ENCODE peak calls at places on chromosomes 4 and X, in five cellular contexts. P is nephron progenitor cell; H is tibial artery; U is GM19239; M is activated CD4-positive, alpha-beta T cell treated with anti-CD3 and anti-CD28 coated beads, Interleukin-2, amount 50 U/mL, for 24 hours. C is an unnamed sample.

GRCh38 chrX:151985955-151986354 is 11.5 kb upstream of the GABRE start:
- DNase-seq in H (peak; percentile 64), M (no peak), U (no peak), P (no peak), C (no peak)

GRCh38 chrX:42050345-42050744 is 127.0 kb upstream of the CASK start:
- DNase-seq in P (no peak), U (no peak), M (no peak), H (no peak), C (no peak)

GRCh38 chr4:38160487-38161207 is 200.4 kb downstream of the PTTG2 start:
- DNase-seq in U (peak; percentile 51), P (no peak), H (no peak), M (peak; percentile 68), C (no peak)

GRCh38 chr4:73653695-73654106 is 33.5 kb upstream of the RASSF6 start:
- DNase-seq in P (no peak), M (no peak), H (no peak), U (peak; percentile 27), C (no peak)

GRCh38 chrX:21940356-21940829 is at the start of gene SMS:
- DNase-seq in M (peak; percentile 25), H (peak; percentile 90), U (peak; percentile 28), P (peak; percentile 78), C (peak; percentile 88)

GRCh38 chrX:86887341-86887740 is 630.3 kb upstream of the KLHL4 start:
- DNase-seq in H (no peak), M (no peak), U (no peak), P (no peak), C (no peak)

GRCh38 chrX:8971116-8971515 is 62.8 kb downstream of the FAM9B start:
- DNase-seq in M (no peak), P (no peak), H (no peak), U (no peak), C (no peak)

GRCh38 chr4:141124224-141124623 is 9.0 kb downstream of the RNF150 start:
- DNase-seq in H (no peak), M (no peak), U (no peak), P (no peak), C (no peak)

GRCh38 chrX:111170017-111170416 is 74.0 kb downstream of the PAK3 start:
- DNase-seq in U (no peak), P (no peak), H (no peak), M (no peak), C (no peak)

GRCh38 chr4:118327554-118328241 is 25.1 kb downstream of the PRSS12 start:
- DNase-seq in M (no peak), P (no peak), H (no peak), U (no peak), C (no peak)